ENCODE peak calls at places on chromosome 13, in six cellular contexts. One of them, this sample, is unnamed.

GRCh38 chr13:50133277-50133953 is 118.2 kb downstream of the KCNRG start:
- DNase-seq in endothelial cell: no peak
- DNase-seq in Calu3: no peak
- DNase-seq in AG09309: no peak
- DNase-seq in fibroblast of pulmonary artery: no peak
- DNase-seq in HFFc6: no peak
- DNase-seq in this sample: no peak

GRCh38 chr13:110106726-110107125 is 200.2 kb downstream of the COL4A1 start:
- DNase-seq in endothelial cell: no peak
- DNase-seq in Calu3: no peak
- DNase-seq in AG09309: no peak
- DNase-seq in fibroblast of pulmonary artery: peak
- DNase-seq in HFFc6: no peak
- DNase-seq in this sample: no peak

GRCh38 chr13:106986033-106986484 is 418.1 kb upstream of the ARGLU1 start:
- DNase-seq in endothelial cell: no peak
- DNase-seq in Calu3: no peak
- DNase-seq in AG09309: no peak
- DNase-seq in fibroblast of pulmonary artery: peak
- DNase-seq in HFFc6: peak
- DNase-seq in this sample: no peak

GRCh38 chr13:65638572-65639168 is 1591.5 kb downstream of the PCDH9 start:
- DNase-seq in endothelial cell: peak
- DNase-seq in Calu3: no peak
- DNase-seq in AG09309: peak
- DNase-seq in fibroblast of pulmonary artery: peak
- DNase-seq in HFFc6: peak
- DNase-seq in this sample: no peak

GRCh38 chr13:31965361-31966066 is 66.1 kb upstream of the FRY start:
- DNase-seq in endothelial cell: no peak
- DNase-seq in Calu3: no peak
- DNase-seq in AG09309: no peak
- DNase-seq in fibroblast of pulmonary artery: peak
- DNase-seq in HFFc6: peak
- DNase-seq in this sample: no peak

GRCh38 chr13:44810067-44810840 is 179.0 kb downstream of the NUFIP1 start:
- DNase-seq in endothelial cell: no peak
- DNase-seq in Calu3: peak
- DNase-seq in AG09309: no peak
- DNase-seq in fibroblast of pulmonary artery: peak
- DNase-seq in HFFc6: no peak
- DNase-seq in this sample: no peak

GRCh38 chr13:58953638-58954037 is 1210.1 kb downstream of the DIAPH3 start:
- DNase-seq in endothelial cell: no peak
- DNase-seq in Calu3: no peak
- DNase-seq in AG09309: no peak
- DNase-seq in fibroblast of pulmonary artery: no peak
- DNase-seq in HFFc6: no peak
- DNase-seq in this sample: no peak

GRCh38 chr13:32139251-32139650 is 107.7 kb downstream of the FRY start:
- DNase-seq in endothelial cell: no peak
- DNase-seq in Calu3: no peak
- DNase-seq in AG09309: no peak
- DNase-seq in fibroblast of pulmonary artery: no peak
- DNase-seq in HFFc6: no peak
- DNase-seq in this sample: no peak

GRCh38 chr13:49938274-49938673 is 2.1 kb upstream of the SPRYD7 start:
- DNase-seq in endothelial cell: no peak
- DNase-seq in Calu3: no peak
- DNase-seq in AG09309: no peak
- DNase-seq in fibroblast of pulmonary artery: no peak
- DNase-seq in HFFc6: no peak
- DNase-seq in this sample: no peak

GRCh38 chr13:72839831-72840426 is 58.0 kb downstream of the PIBF1 start:
- DNase-seq in endothelial cell: peak
- DNase-seq in Calu3: peak
- DNase-seq in AG09309: peak
- DNase-seq in fibroblast of pulmonary artery: peak
- DNase-seq in HFFc6: peak
- DNase-seq in this sample: peak

GRCh38 chr13:29591310-29591709 is 4.2 kb downstream of the SLC7A1 start:
- DNase-seq in endothelial cell: no peak
- DNase-seq in Calu3: no peak
- DNase-seq in AG09309: no peak
- DNase-seq in fibroblast of pulmonary artery: no peak
- DNase-seq in HFFc6: peak
- DNase-seq in this sample: no peak

DNA sequence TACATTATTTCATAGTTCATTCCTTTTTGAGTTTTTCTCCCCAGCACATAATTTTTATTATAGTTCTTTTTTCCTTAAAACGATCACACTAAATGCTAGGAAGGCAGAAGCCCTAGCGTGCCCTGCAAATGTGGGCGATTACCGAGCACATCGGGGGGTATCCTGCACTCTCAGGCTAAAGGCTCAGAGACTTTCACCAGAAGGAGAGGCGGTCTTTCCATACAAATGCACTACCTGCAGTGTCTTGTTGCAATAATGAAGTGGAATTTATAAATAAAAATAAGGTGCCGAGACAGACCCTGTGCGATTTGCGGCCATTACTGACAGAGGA is 29.3 kb upstream of the SPACA7 start:
- DNase-seq in endothelial cell: no peak
- DNase-seq in Calu3: no peak
- DNase-seq in AG09309: no peak
- DNase-seq in fibroblast of pulmonary artery: no peak
- DNase-seq in HFFc6: no peak
- DNase-seq in this sample: no peak
- TF ChIP-seq CTCF in endothelial cell: no peak
- TF ChIP-seq CTCF in Calu3: no peak
- TF ChIP-seq CTCF in AG09309: no peak
- TF ChIP-seq CTCF in fibroblast of pulmonary artery: no peak
- TF ChIP-seq CTCF in HFFc6: no peak
- TF ChIP-seq CTCF in this sample: no peak

GRCh38 chr13:91817250-91817649 is 418.8 kb downstream of the GPC5 start:
- DNase-seq in endothelial cell: no peak
- DNase-seq in Calu3: no peak
- DNase-seq in AG09309: no peak
- DNase-seq in fibroblast of pulmonary artery: peak
- DNase-seq in HFFc6: no peak
- DNase-seq in this sample: no peak
- TF ChIP-seq CTCF in endothelial cell: no peak
- TF ChIP-seq CTCF in Calu3: no peak
- TF ChIP-seq CTCF in AG09309: no peak
- TF ChIP-seq CTCF in fibroblast of pulmonary artery: peak
- TF ChIP-seq CTCF in HFFc6: no peak
- TF ChIP-seq CTCF in this sample: no peak

GRCh38 chr13:24172071-24172470 is 11.6 kb downstream of the SPATA13 start:
- DNase-seq in endothelial cell: no peak
- DNase-seq in Calu3: no peak
- DNase-seq in AG09309: no peak
- DNase-seq in fibroblast of pulmonary artery: no peak
- DNase-seq in HFFc6: no peak
- DNase-seq in this sample: no peak
- TF ChIP-seq CTCF in endothelial cell: no peak
- TF ChIP-seq CTCF in Calu3: no peak
- TF ChIP-seq CTCF in AG09309: no peak
- TF ChIP-seq CTCF in fibroblast of pulmonary artery: no peak
- TF ChIP-seq CTCF in HFFc6: no peak
- TF ChIP-seq CTCF in this sample: no peak

DNA sequence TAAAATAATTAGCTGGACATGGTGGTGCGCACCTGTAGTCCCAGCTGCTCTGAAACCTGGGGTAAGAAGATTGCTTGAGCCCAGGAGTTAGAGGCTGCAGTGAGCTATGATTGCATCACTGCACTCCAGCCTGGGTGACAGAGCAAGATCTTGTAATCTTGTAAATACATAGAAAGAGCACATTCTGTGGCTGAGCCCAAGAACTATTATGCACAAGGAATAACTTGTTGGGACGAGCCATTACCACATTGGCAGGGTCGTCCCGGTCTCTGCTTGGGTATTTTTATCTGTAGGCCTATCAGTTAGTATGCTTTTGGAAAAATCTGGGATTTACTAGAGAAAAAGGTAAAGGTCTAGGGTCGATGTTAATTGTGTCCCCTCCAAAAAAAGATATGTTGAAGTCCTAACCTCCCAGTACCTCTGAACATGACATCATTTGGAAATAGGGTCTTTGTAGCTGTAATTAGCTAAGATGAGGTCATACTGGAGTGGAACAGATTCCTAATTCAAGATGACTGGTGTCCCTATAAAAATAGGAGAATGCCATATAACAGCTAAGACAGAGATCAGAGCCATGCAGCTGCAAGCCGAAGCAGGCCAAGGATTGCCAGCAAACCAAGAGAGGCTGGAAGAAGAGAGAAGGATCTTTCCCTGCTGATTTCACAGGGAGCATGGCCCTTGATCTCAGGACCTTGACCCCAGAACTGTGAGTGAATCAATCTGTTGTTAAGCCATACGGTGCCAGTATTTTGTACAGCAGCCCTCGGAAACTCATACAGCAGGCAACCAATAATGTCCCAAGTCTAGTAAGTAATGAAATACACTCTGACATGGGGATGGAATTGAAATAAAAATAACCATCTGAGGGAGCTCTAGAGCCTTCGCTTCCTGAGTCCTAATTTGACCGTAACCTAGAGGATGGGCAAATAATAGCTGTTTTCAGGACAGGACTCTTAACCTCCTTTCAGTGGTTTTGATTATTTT is 77.0 kb downstream of the TM9SF2 start:
- DNase-seq in endothelial cell: no peak
- DNase-seq in Calu3: no peak
- DNase-seq in AG09309: no peak
- DNase-seq in fibroblast of pulmonary artery: peak
- DNase-seq in HFFc6: no peak
- DNase-seq in this sample: no peak
- TF ChIP-seq CTCF in endothelial cell: no peak
- TF ChIP-seq CTCF in Calu3: no peak
- TF ChIP-seq CTCF in AG09309: peak
- TF ChIP-seq CTCF in fibroblast of pulmonary artery: peak
- TF ChIP-seq CTCF in HFFc6: peak
- TF ChIP-seq CTCF in this sample: no peak